ENCODE peak calls at places on chromosomes 3 and 15, in nine cellular contexts. O, E, X, H, Z, L, K, D and B are unnamed samples.

GRCh38 chr3:134840459-134840858 is 45.4 kb downstream of the EPHB1 start:
- DNase-seq in L (no peak), X (no peak), K (no peak), H (no peak), Z (no peak), O (no peak), D (no peak), E (no peak), B (no peak)

GRCh38 chr3:182989566-182989965 is 9.2 kb upstream of the DCUN1D1 start:
- DNase-seq in K (no peak), Z (no peak), D (no peak), L (no peak), H (no peak), E (no peak), O (no peak), X (no peak), B (no peak)

GRCh38 chr3:190580443-190580842 is 66.6 kb downstream of the IL1RAP start:
- DNase-seq in K (no peak), E (no peak), X (no peak), L (no peak), Z (no peak), D (no peak), O (no peak), H (no peak), B (no peak)

GRCh38 chr3:33980252-33980651 is 181.8 kb downstream of the PDCD6IP start:
- DNase-seq in H (peak; percentile 86), O (peak; percentile 85), D (peak; percentile 68), K (peak; percentile 85), L (no peak), X (no peak), Z (no peak), E (no peak), B (no peak)

GRCh38 chr3:2765002-2765579 is 345.1 kb downstream of the IL5RA start:
- DNase-seq in L (peak; percentile 26), O (no peak), X (no peak), Z (no peak), E (peak; percentile 12), H (no peak), D (no peak), K (no peak), B (no peak)

GRCh38 chr15:91491131-91491950 is 362.2 kb upstream of the SLCO3A1 start:
- DNase-seq in L (no peak), H (no peak), X (no peak), Z (peak; percentile 6), O (peak; percentile 29), D (no peak), K (peak; percentile 20), E (no peak), B (peak; percentile 76)

GRCh38 chr15:89399390-89400120 is 64.9 kb upstream of the POLG start:
- DNase-seq in X (peak; percentile 76), Z (peak; percentile 19), K (peak; percentile 6), O (peak; percentile 19), D (no peak), H (no peak), L (peak; percentile 49), E (peak; percentile 52), B (no peak)

GRCh38 chr15:52424856-52425431 is 103.7 kb downstream of the MYO5A start:
- DNase-seq in D (no peak), O (no peak), H (no peak), L (no peak), K (no peak), Z (no peak), E (no peak), X (no peak), B (no peak)

GRCh38 chr15:77840962-77841361 is 208.2 kb upstream of the LINGO1 start:
- DNase-seq in L (peak; percentile 7), O (peak; percentile 47), Z (no peak), E (no peak), H (peak; percentile 88), X (no peak), D (peak; percentile 81), K (peak; percentile 86), B (no peak)

GRCh38 chr15:25734680-25735355 is 128.3 kb downstream of the ATP10A start:
- DNase-seq in D (no peak), L (no peak), E (no peak), O (no peak), H (no peak), X (no peak), K (peak; percentile 29), Z (no peak), B (no peak)

GRCh38 chr3:175655366-175655765 is 796.2 kb downstream of the NAALADL2 start:
- DNase-seq in Z (no peak), H (peak; percentile 62), L (no peak), E (no peak), X (no peak), D (no peak), K (no peak), O (no peak), B (no peak)

GRCh38 chr15:28096720-28097431 is 2.2 kb downstream of the OCA2 start:
- DNase-seq in L (peak; percentile 32), O (no peak), X (peak; percentile 36), Z (no peak), D (no peak), H (no peak), E (peak; percentile 65), K (no peak), B (no peak)

GRCh38 chr15:69824075-69824876 is 273.4 kb downstream of the TLE3 start:
- DNase-seq in D (no peak), L (no peak), H (no peak), X (no peak), O (no peak), K (no peak), E (no peak), Z (no peak), B (no peak)

GRCh38 chr3:23055733-23056376 is 147.3 kb upstream of the UBE2E2 start:
- DNase-seq in K (peak; percentile 91), O (peak; percentile 80), E (no peak), D (peak; percentile 88), X (no peak), Z (no peak), H (peak; percentile 94), L (no peak), B (no peak)

GRCh38 chr3:58036287-58037032 is 28.2 kb downstream of the FLNB start:
- DNase-seq in D (no peak), E (no peak), Z (no peak), K (no peak), L (no peak), X (no peak), H (no peak), O (no peak), B (no peak)

GRCh38 chr3:155712008-155712407 is 32.9 kb downstream of the PLCH1 start:
- DNase-seq in K (peak; percentile 71), L (no peak), O (peak; percentile 8), E (no peak), H (no peak), X (no peak), Z (no peak), D (peak; percentile 26), B (no peak)

GRCh38 chr15:56148099-56148498 is 95.6 kb downstream of the RFX7 start:
- DNase-seq in X (no peak), K (no peak), Z (no peak), E (no peak), H (no peak), D (no peak), L (no peak), O (no peak), B (no peak)

GRCh38 chr3:55297706-55298105 is 189.4 kb downstream of the WNT5A start:
- DNase-seq in X (no peak), D (no peak), K (no peak), E (no peak), Z (no peak), L (no peak), O (no peak), H (peak; percentile 54), B (no peak)

GRCh38 chr3:100865442-100865841 is 127.8 kb downstream of the ABI3BP start:
- DNase-seq in H (peak; percentile 29), L (no peak), X (no peak), O (peak; percentile 17), E (no peak), K (peak; percentile 57), D (peak; percentile 68), Z (no peak), B (no peak)

GRCh38 chr15:48645558-48646330 is at the start of gene FBN1:
- DNase-seq in Z (no peak), X (peak; percentile 60), K (peak; percentile 90), E (peak; percentile 76), L (peak; percentile 49), H (peak; percentile 93), D (peak; percentile 95), O (peak; percentile 96), B (peak; percentile 72)

GRCh38 chr15:39504812-39505211 is 76.1 kb upstream of the THBS1 start:
- DNase-seq in Z (no peak), D (peak; percentile 94), O (peak; percentile 60), X (no peak), E (no peak), H (peak; percentile 81), K (peak; percentile 86), L (no peak), B (no peak)

GRCh38 chr15:67548862-67549651 is 6.6 kb downstream of the MAP2K5 start:
- DNase-seq in X (peak; percentile 59), L (no peak), K (no peak), H (peak; percentile 58), D (no peak), Z (no peak), E (peak; percentile 44), O (no peak), B (no peak)

GRCh38 chr3:170699158-170700053 is 113.5 kb upstream of the SLC7A14 start:
- DNase-seq in Z (no peak), L (no peak), X (no peak), H (peak; percentile 54), E (no peak), D (peak; percentile 96), O (no peak), K (peak; percentile 42), B (no peak)

GRCh38 chr3:69178838-69179739 is 56.7 kb upstream of the LMOD3 start:
- DNase-seq in L (no peak), K (no peak), Z (no peak), O (no peak), X (no peak), D (no peak), H (peak; percentile 42), E (no peak), B (no peak)

GRCh38 chr3:38528457-38528856 is 32.3 kb downstream of the EXOG start:
- DNase-seq in E (no peak), Z (no peak), O (no peak), K (peak; percentile 12), H (no peak), L (no peak), X (no peak), D (no peak), B (no peak)

GRCh38 chr15:82062479-82062878 is 16.7 kb upstream of the MEX3B start:
- DNase-seq in D (no peak), H (no peak), X (no peak), L (no peak), Z (no peak), K (no peak), O (no peak), E (no peak), B (no peak)

GRCh38 chr3:138493804-138494606 is 59.6 kb downstream of the ESYT3 start:
- DNase-seq in O (peak; percentile 63), K (peak; percentile 88), X (no peak), D (peak; percentile 80), Z (no peak), E (no peak), L (no peak), H (peak; percentile 71), B (no peak)

GRCh38 chr15:57205999-57206398 is 170.3 kb upstream of the CGNL1 start:
- DNase-seq in O (no peak), L (no peak), E (no peak), X (no peak), Z (no peak), H (no peak), K (no peak), D (no peak), B (no peak)

GRCh38 chr3:161567962-161568361 is 71.4 kb downstream of the OTOL1 start:
- DNase-seq in X (no peak), L (no peak), K (peak; percentile 95), H (no peak), E (no peak), Z (no peak), O (peak; percentile 68), D (peak; percentile 45), B (no peak)

GRCh38 chr15:39552546-39552945 is 28.3 kb upstream of the THBS1 start:
- DNase-seq in L (no peak), Z (no peak), E (no peak), H (no peak), X (no peak), D (no peak), O (no peak), K (no peak), B (no peak)

GRCh38 chr3:8712871-8713360 is 20.7 kb upstream of the CAV3 start:
- DNase-seq in H (no peak), E (no peak), X (no peak), O (no peak), Z (no peak), L (no peak), D (no peak), K (no peak), B (no peak)